ENCODE peak calls at places on chromosomes 12 and 14, in five cellular contexts. One of them, this sample, is unnamed.

GRCh38 chr12:59700145-59700435 is 104.3 kb downstream of the SLC16A7 start:
- ATAC-seq in esophagus mucosa: no peak
- ATAC-seq in GM12878: no peak
- ATAC-seq in CD8-positive, alpha-beta T cell: no peak
- ATAC-seq in left ventricle myocardium superior: no peak
- ATAC-seq in this sample: no peak

GRCh38 chr12:42056130-42056529 is 88.5 kb downstream of the GXYLT1 start:
- ATAC-seq in GM12878: peak
- ATAC-seq in left ventricle myocardium superior: no peak
- ATAC-seq in esophagus mucosa: no peak
- ATAC-seq in CD8-positive, alpha-beta T cell: no peak
- ATAC-seq in this sample: peak

GRCh38 chr14:74599201-74599809 is 12.7 kb downstream of the LTBP2 start:
- ATAC-seq in left ventricle myocardium superior: peak
- ATAC-seq in CD8-positive, alpha-beta T cell: no peak
- ATAC-seq in GM12878: no peak
- ATAC-seq in esophagus mucosa: no peak
- ATAC-seq in this sample: no peak

GRCh38 chr12:68482660-68483059 is 128.0 kb upstream of the RAP1B start:
- ATAC-seq in CD8-positive, alpha-beta T cell: peak
- ATAC-seq in GM12878: peak
- ATAC-seq in left ventricle myocardium superior: no peak
- ATAC-seq in esophagus mucosa: peak
- ATAC-seq in this sample: no peak

GRCh38 chr12:67996347-67996746 is 7.1 kb downstream of the IFNG-AS1 start:
- ATAC-seq in CD8-positive, alpha-beta T cell: no peak
- ATAC-seq in esophagus mucosa: no peak
- ATAC-seq in left ventricle myocardium superior: no peak
- ATAC-seq in GM12878: no peak
- ATAC-seq in this sample: no peak

GRCh38 chr12:12533238-12533829 is 29.3 kb downstream of the DUSP16 start:
- ATAC-seq in GM12878: no peak
- ATAC-seq in CD8-positive, alpha-beta T cell: no peak
- ATAC-seq in left ventricle myocardium superior: peak
- ATAC-seq in esophagus mucosa: peak
- ATAC-seq in this sample: no peak

GRCh38 chr14:88463318-88463717 is 77.9 kb downstream of the SPATA7 start:
- ATAC-seq in esophagus mucosa: no peak
- ATAC-seq in GM12878: peak
- ATAC-seq in left ventricle myocardium superior: peak
- ATAC-seq in CD8-positive, alpha-beta T cell: no peak
- ATAC-seq in this sample: no peak

GRCh38 chr14:51521764-51522163 is 129.9 kb upstream of the FRMD6 start:
- ATAC-seq in CD8-positive, alpha-beta T cell: no peak
- ATAC-seq in esophagus mucosa: no peak
- ATAC-seq in GM12878: no peak
- ATAC-seq in left ventricle myocardium superior: no peak
- ATAC-seq in this sample: no peak

GRCh38 chr12:19397534-19397933 is 41.8 kb upstream of the AEBP2 start:
- ATAC-seq in GM12878: no peak
- ATAC-seq in esophagus mucosa: peak
- ATAC-seq in left ventricle myocardium superior: peak
- ATAC-seq in CD8-positive, alpha-beta T cell: no peak
- ATAC-seq in this sample: no peak

GRCh38 chr12:87952850-87953249 is 76.4 kb downstream of the C12orf50 start:
- ATAC-seq in esophagus mucosa: no peak
- ATAC-seq in left ventricle myocardium superior: no peak
- ATAC-seq in GM12878: no peak
- ATAC-seq in CD8-positive, alpha-beta T cell: no peak
- ATAC-seq in this sample: no peak

GRCh38 chr14:77931441-77931840 is 131.5 kb downstream of the ADCK1 start:
- ATAC-seq in esophagus mucosa: no peak
- ATAC-seq in CD8-positive, alpha-beta T cell: no peak
- ATAC-seq in GM12878: no peak
- ATAC-seq in left ventricle myocardium superior: no peak
- ATAC-seq in this sample: no peak

GRCh38 chr12:12224240-12224940 is 42.5 kb downstream of the LRP6 start:
- ATAC-seq in esophagus mucosa: no peak
- ATAC-seq in CD8-positive, alpha-beta T cell: no peak
- ATAC-seq in GM12878: peak
- ATAC-seq in left ventricle myocardium superior: no peak
- ATAC-seq in this sample: no peak

GRCh38 chr12:53935562-53936341 is 2.9 kb upstream of the HOXC13 start:
- ATAC-seq in GM12878: no peak
- ATAC-seq in left ventricle myocardium superior: no peak
- ATAC-seq in esophagus mucosa: no peak
- ATAC-seq in CD8-positive, alpha-beta T cell: no peak
- ATAC-seq in this sample: no peak

GRCh38 chr12:132873724-132874123 is 13.7 kb downstream of the CHFR start:
- ATAC-seq in esophagus mucosa: no peak
- ATAC-seq in GM12878: no peak
- ATAC-seq in left ventricle myocardium superior: no peak
- ATAC-seq in CD8-positive, alpha-beta T cell: no peak
- ATAC-seq in this sample: no peak

GRCh38 chr12:94100254-94100653 is 48.1 kb upstream of the PLXNC1 start:
- ATAC-seq in esophagus mucosa: peak
- ATAC-seq in GM12878: no peak
- ATAC-seq in left ventricle myocardium superior: no peak
- ATAC-seq in CD8-positive, alpha-beta T cell: no peak
- ATAC-seq in this sample: no peak

GRCh38 chr14:60658909-60659585 is 9.8 kb upstream of the SIX1 start:
- ATAC-seq in CD8-positive, alpha-beta T cell: no peak
- ATAC-seq in esophagus mucosa: no peak
- ATAC-seq in left ventricle myocardium superior: no peak
- ATAC-seq in GM12878: no peak
- ATAC-seq in this sample: no peak

GRCh38 chr14:72430457-72430856 is 463.4 kb downstream of the DPF3 start:
- ATAC-seq in CD8-positive, alpha-beta T cell: no peak
- ATAC-seq in esophagus mucosa: no peak
- ATAC-seq in left ventricle myocardium superior: no peak
- ATAC-seq in GM12878: no peak
- ATAC-seq in this sample: no peak

GRCh38 chr12:95836185-95836609 is 22.6 kb upstream of the SNRPF start:
- ATAC-seq in left ventricle myocardium superior: no peak
- ATAC-seq in CD8-positive, alpha-beta T cell: no peak
- ATAC-seq in esophagus mucosa: peak
- ATAC-seq in GM12878: no peak
- ATAC-seq in this sample: no peak

GRCh38 chr12:132479291-132479690 is 10.7 kb upstream of the FBRSL1 start:
- ATAC-seq in GM12878: no peak
- ATAC-seq in esophagus mucosa: no peak
- ATAC-seq in CD8-positive, alpha-beta T cell: no peak
- ATAC-seq in left ventricle myocardium superior: no peak
- ATAC-seq in this sample: no peak

GRCh38 chr12:46958599-46959290 is 120.7 kb upstream of the PCED1B start:
- ATAC-seq in esophagus mucosa: no peak
- ATAC-seq in CD8-positive, alpha-beta T cell: no peak
- ATAC-seq in left ventricle myocardium superior: no peak
- ATAC-seq in GM12878: no peak
- ATAC-seq in this sample: no peak

GRCh38 chr12:32559434-32559833 is 119.7 kb upstream of the DNM1L start:
- ATAC-seq in GM12878: no peak
- ATAC-seq in CD8-positive, alpha-beta T cell: no peak
- ATAC-seq in left ventricle myocardium superior: no peak
- ATAC-seq in esophagus mucosa: no peak
- ATAC-seq in this sample: no peak

GRCh38 chr14:59331217-59331616 is 134.0 kb downstream of the GPR135 start:
- ATAC-seq in CD8-positive, alpha-beta T cell: no peak
- ATAC-seq in GM12878: no peak
- ATAC-seq in esophagus mucosa: no peak
- ATAC-seq in left ventricle myocardium superior: no peak
- ATAC-seq in this sample: no peak

GRCh38 chr12:1544991-1545700 is 49.2 kb downstream of the FBXL14 start:
- ATAC-seq in left ventricle myocardium superior: peak
- ATAC-seq in GM12878: no peak
- ATAC-seq in esophagus mucosa: no peak
- ATAC-seq in CD8-positive, alpha-beta T cell: no peak
- ATAC-seq in this sample: no peak

GRCh38 chr12:13197526-13198141 is 1.1 kb downstream of the EMP1 start:
- ATAC-seq in CD8-positive, alpha-beta T cell: no peak
- ATAC-seq in left ventricle myocardium superior: peak
- ATAC-seq in GM12878: no peak
- ATAC-seq in esophagus mucosa: no peak
- ATAC-seq in this sample: no peak

GRCh38 chr12:94813314-94813713 is 163.0 kb upstream of the TMCC3 start:
- ATAC-seq in GM12878: no peak
- ATAC-seq in left ventricle myocardium superior: no peak
- ATAC-seq in CD8-positive, alpha-beta T cell: no peak
- ATAC-seq in esophagus mucosa: no peak
- ATAC-seq in this sample: no peak

GRCh38 chr12:104356231-104357115 is 52.9 kb downstream of the EID3 start:
- ATAC-seq in CD8-positive, alpha-beta T cell: no peak
- ATAC-seq in esophagus mucosa: no peak
- ATAC-seq in left ventricle myocardium superior: peak
- ATAC-seq in GM12878: no peak
- ATAC-seq in this sample: no peak

GRCh38 chr14:64680013-64680674 is 24.1 kb upstream of the PLEKHG3 start:
- ATAC-seq in GM12878: peak
- ATAC-seq in CD8-positive, alpha-beta T cell: no peak
- ATAC-seq in left ventricle myocardium superior: no peak
- ATAC-seq in esophagus mucosa: peak
- ATAC-seq in this sample: no peak

GRCh38 chr12:99752740-99753139 is 105.2 kb downstream of the GARIN6 start:
- ATAC-seq in esophagus mucosa: peak
- ATAC-seq in GM12878: no peak
- ATAC-seq in left ventricle myocardium superior: no peak
- ATAC-seq in CD8-positive, alpha-beta T cell: no peak
- ATAC-seq in this sample: no peak

This sample was measured in stimulated activated memory B cell treated with anti-CD40 and anti-IgM and Interleukin-4, amounts not matched to agents 10 μg/mL and 1 μg/mL and 100 μg/mL, for 72 hours.